ENCODE peak calls at places on chromosome 18, in seven cellular contexts. One of them, this sample, is unnamed.

GRCh38 chr18:42108071-42108470 is 153.0 kb downstream of the PIK3C3 start:
- DNase-seq in sigmoid colon: no peak
- DNase-seq in lower leg skin: no peak
- DNase-seq in body of pancreas: no peak
- DNase-seq in right lobe of liver: no peak
- DNase-seq in gastrocnemius medialis: no peak
- DNase-seq in K562: no peak
- DNase-seq in this sample: no peak

GRCh38 chr18:61946449-61946848 is 53.6 kb upstream of the RNF152 start:
- DNase-seq in sigmoid colon: no peak
- DNase-seq in lower leg skin: no peak
- DNase-seq in body of pancreas: no peak
- DNase-seq in right lobe of liver: no peak
- DNase-seq in gastrocnemius medialis: no peak
- DNase-seq in K562: no peak
- DNase-seq in this sample: no peak

GRCh38 chr18:2589345-2590060 is 18.1 kb downstream of the NDC80 start:
- DNase-seq in sigmoid colon: no peak
- DNase-seq in lower leg skin: no peak
- DNase-seq in body of pancreas: no peak
- DNase-seq in right lobe of liver: no peak
- DNase-seq in gastrocnemius medialis: no peak
- DNase-seq in K562: no peak
- DNase-seq in this sample: no peak

GRCh38 chr18:10563886-10564285 is 38.1 kb downstream of the NAPG start:
- DNase-seq in sigmoid colon: no peak
- DNase-seq in lower leg skin: no peak
- DNase-seq in body of pancreas: no peak
- DNase-seq in right lobe of liver: no peak
- DNase-seq in gastrocnemius medialis: no peak
- DNase-seq in K562: no peak
- DNase-seq in this sample: no peak

GRCh38 chr18:43805646-43806194 is 528.4 kb upstream of the SYT4 start:
- DNase-seq in sigmoid colon: no peak
- DNase-seq in lower leg skin: no peak
- DNase-seq in body of pancreas: no peak
- DNase-seq in right lobe of liver: no peak
- DNase-seq in gastrocnemius medialis: no peak
- DNase-seq in K562: no peak
- DNase-seq in this sample: no peak

GRCh38 chr18:29378739-29379138 is 1201.8 kb upstream of the CDH2 start:
- DNase-seq in sigmoid colon: no peak
- DNase-seq in lower leg skin: no peak
- DNase-seq in body of pancreas: no peak
- DNase-seq in right lobe of liver: no peak
- DNase-seq in gastrocnemius medialis: no peak
- DNase-seq in K562: no peak
- DNase-seq in this sample: no peak

GRCh38 chr18:47970664-47971523 is 40.4 kb upstream of the SMAD2 start:
- DNase-seq in sigmoid colon: no peak
- DNase-seq in lower leg skin: peak; percentile 39
- DNase-seq in body of pancreas: no peak
- DNase-seq in right lobe of liver: no peak
- DNase-seq in gastrocnemius medialis: no peak
- DNase-seq in K562: peak; percentile 14
- DNase-seq in this sample: no peak

GRCh38 chr18:28735731-28736130 is 558.8 kb upstream of the CDH2 start:
- DNase-seq in sigmoid colon: no peak
- DNase-seq in lower leg skin: no peak
- DNase-seq in body of pancreas: no peak
- DNase-seq in right lobe of liver: no peak
- DNase-seq in gastrocnemius medialis: no peak
- DNase-seq in K562: no peak
- DNase-seq in this sample: no peak

GRCh38 chr18:78208052-78208451 is 771.6 kb upstream of the SALL3 start:
- DNase-seq in sigmoid colon: no peak
- DNase-seq in lower leg skin: no peak
- DNase-seq in body of pancreas: no peak
- DNase-seq in right lobe of liver: no peak
- DNase-seq in gastrocnemius medialis: no peak
- DNase-seq in K562: no peak
- DNase-seq in this sample: no peak

GRCh38 chr18:32956591-32957310 is 183.9 kb upstream of the KLHL14 start:
- DNase-seq in sigmoid colon: no peak
- DNase-seq in lower leg skin: no peak
- DNase-seq in body of pancreas: no peak
- DNase-seq in right lobe of liver: no peak
- DNase-seq in gastrocnemius medialis: no peak
- DNase-seq in K562: no peak
- DNase-seq in this sample: peak; percentile 31

GRCh38 chr18:49697757-49698595 is 115.4 kb downstream of the ACAA2 start:
- DNase-seq in sigmoid colon: no peak
- DNase-seq in lower leg skin: peak; percentile 82
- DNase-seq in body of pancreas: no peak
- DNase-seq in right lobe of liver: no peak
- DNase-seq in gastrocnemius medialis: no peak
- DNase-seq in K562: no peak
- DNase-seq in this sample: peak; percentile 21

GRCh38 chr18:27447530-27447929 is 262.4 kb upstream of the CHST9 start:
- DNase-seq in sigmoid colon: no peak
- DNase-seq in lower leg skin: no peak
- DNase-seq in body of pancreas: no peak
- DNase-seq in right lobe of liver: no peak
- DNase-seq in gastrocnemius medialis: no peak
- DNase-seq in K562: no peak
- DNase-seq in this sample: no peak

GRCh38 chr18:1663879-1664705 is 759.4 kb downstream of the ADCYAP1 start:
- DNase-seq in sigmoid colon: no peak
- DNase-seq in lower leg skin: peak; percentile 87
- DNase-seq in body of pancreas: peak; percentile 71
- DNase-seq in right lobe of liver: peak; percentile 68
- DNase-seq in gastrocnemius medialis: no peak
- DNase-seq in K562: peak; percentile 53
- DNase-seq in this sample: peak; percentile 58

GRCh38 chr18:37946324-37946723 is 380.7 kb upstream of the CELF4 start:
- DNase-seq in sigmoid colon: no peak
- DNase-seq in lower leg skin: no peak
- DNase-seq in body of pancreas: no peak
- DNase-seq in right lobe of liver: no peak
- DNase-seq in gastrocnemius medialis: no peak
- DNase-seq in K562: no peak
- DNase-seq in this sample: no peak

GRCh38 chr18:21740724-21741510 is at the start of gene MIB1:
- DNase-seq in sigmoid colon: peak; percentile 78
- DNase-seq in lower leg skin: no peak
- DNase-seq in body of pancreas: peak; percentile 61
- DNase-seq in right lobe of liver: peak; percentile 70
- DNase-seq in gastrocnemius medialis: no peak
- DNase-seq in K562: peak; percentile 63
- DNase-seq in this sample: peak; percentile 98

GRCh38 chr18:48680871-48681270 is 142.0 kb downstream of the CTIF start:
- DNase-seq in sigmoid colon: peak; percentile 76
- DNase-seq in lower leg skin: no peak
- DNase-seq in body of pancreas: no peak
- DNase-seq in right lobe of liver: peak; percentile 74
- DNase-seq in gastrocnemius medialis: no peak
- DNase-seq in K562: no peak
- DNase-seq in this sample: peak; percentile 42

GRCh38 chr18:33210575-33211189 is 229.8 kb downstream of the CCDC178 start:
- DNase-seq in sigmoid colon: no peak
- DNase-seq in lower leg skin: no peak
- DNase-seq in body of pancreas: no peak
- DNase-seq in right lobe of liver: no peak
- DNase-seq in gastrocnemius medialis: no peak
- DNase-seq in K562: no peak
- DNase-seq in this sample: no peak

GRCh38 chr18:10315542-10315941 is 138.9 kb upstream of the APCDD1 start:
- DNase-seq in sigmoid colon: no peak
- DNase-seq in lower leg skin: no peak
- DNase-seq in body of pancreas: no peak
- DNase-seq in right lobe of liver: no peak
- DNase-seq in gastrocnemius medialis: no peak
- DNase-seq in K562: no peak
- DNase-seq in this sample: no peak

GRCh38 chr18:9441061-9441460 is 34.3 kb upstream of the RALBP1 start:
- DNase-seq in sigmoid colon: no peak
- DNase-seq in lower leg skin: no peak
- DNase-seq in body of pancreas: no peak
- DNase-seq in right lobe of liver: no peak
- DNase-seq in gastrocnemius medialis: no peak
- DNase-seq in K562: no peak
- DNase-seq in this sample: no peak

GRCh38 chr18:51076503-51076902 is 46.5 kb downstream of the SMAD4 start:
- DNase-seq in sigmoid colon: no peak
- DNase-seq in lower leg skin: no peak
- DNase-seq in body of pancreas: no peak
- DNase-seq in right lobe of liver: no peak
- DNase-seq in gastrocnemius medialis: no peak
- DNase-seq in K562: no peak
- DNase-seq in this sample: no peak

GRCh38 chr18:75215663-75216062 is 5.1 kb downstream of the TSHZ1 start:
- DNase-seq in sigmoid colon: no peak
- DNase-seq in lower leg skin: no peak
- DNase-seq in body of pancreas: no peak
- DNase-seq in right lobe of liver: no peak
- DNase-seq in gastrocnemius medialis: no peak
- DNase-seq in K562: no peak
- DNase-seq in this sample: no peak

GRCh38 chr18:80105369-80106167 is 3.5 kb upstream of the ADNP2 start:
- DNase-seq in sigmoid colon: no peak
- DNase-seq in lower leg skin: no peak
- DNase-seq in body of pancreas: no peak
- DNase-seq in right lobe of liver: no peak
- DNase-seq in gastrocnemius medialis: no peak
- DNase-seq in K562: peak; percentile 10
- DNase-seq in this sample: no peak

GRCh38 chr18:31500161-31500688 is 2.2 kb downstream of the DSG2 start:
- DNase-seq in sigmoid colon: no peak
- DNase-seq in lower leg skin: no peak
- DNase-seq in body of pancreas: no peak
- DNase-seq in right lobe of liver: no peak
- DNase-seq in gastrocnemius medialis: no peak
- DNase-seq in K562: no peak
- DNase-seq in this sample: no peak

GRCh38 chr18:3346487-3346886 is 84.6 kb downstream of the MYL12B start:
- DNase-seq in sigmoid colon: no peak
- DNase-seq in lower leg skin: no peak
- DNase-seq in body of pancreas: no peak
- DNase-seq in right lobe of liver: no peak
- DNase-seq in gastrocnemius medialis: no peak
- DNase-seq in K562: no peak
- DNase-seq in this sample: no peak

GRCh38 chr18:3720818-3721545 is 271.0 kb downstream of the TGIF1 start:
- DNase-seq in sigmoid colon: no peak
- DNase-seq in lower leg skin: no peak
- DNase-seq in body of pancreas: no peak
- DNase-seq in right lobe of liver: no peak
- DNase-seq in gastrocnemius medialis: no peak
- DNase-seq in K562: no peak
- DNase-seq in this sample: no peak

GRCh38 chr18:39434223-39434622 is 1868.6 kb upstream of the CELF4 start:
- DNase-seq in sigmoid colon: no peak
- DNase-seq in lower leg skin: no peak
- DNase-seq in body of pancreas: no peak
- DNase-seq in right lobe of liver: no peak
- DNase-seq in gastrocnemius medialis: no peak
- DNase-seq in K562: no peak
- DNase-seq in this sample: no peak

GRCh38 chr18:36302676-36303075 is 5.2 kb downstream of the FHOD3 start:
- DNase-seq in sigmoid colon: no peak
- DNase-seq in lower leg skin: no peak
- DNase-seq in body of pancreas: no peak
- DNase-seq in right lobe of liver: no peak
- DNase-seq in gastrocnemius medialis: no peak
- DNase-seq in K562: no peak
- DNase-seq in this sample: no peak

GRCh38 chr18:48932822-48933510 is 17.8 kb downstream of the SMAD7 start:
- DNase-seq in sigmoid colon: no peak
- DNase-seq in lower leg skin: peak; percentile 91
- DNase-seq in body of pancreas: no peak
- DNase-seq in right lobe of liver: no peak
- DNase-seq in gastrocnemius medialis: no peak
- DNase-seq in K562: peak; percentile 74
- DNase-seq in this sample: peak; percentile 27

GRCh38 chr18:68177807-68178702 is 536.9 kb downstream of the TMX3 start:
- DNase-seq in sigmoid colon: no peak
- DNase-seq in lower leg skin: no peak
- DNase-seq in body of pancreas: no peak
- DNase-seq in right lobe of liver: no peak
- DNase-seq in gastrocnemius medialis: no peak
- DNase-seq in K562: no peak
- DNase-seq in this sample: no peak

GRCh38 chr18:76265375-76266225 is 229.4 kb downstream of the ZNF516 start:
- DNase-seq in sigmoid colon: peak; percentile 87
- DNase-seq in lower leg skin: peak; percentile 86
- DNase-seq in body of pancreas: no peak
- DNase-seq in right lobe of liver: no peak
- DNase-seq in gastrocnemius medialis: no peak
- DNase-seq in K562: no peak
- DNase-seq in this sample: no peak

GRCh38 chr18:13218376-13219011 is at the start of gene LDLRAD4:
- DNase-seq in sigmoid colon: peak; percentile 77
- DNase-seq in lower leg skin: peak; percentile 92
- DNase-seq in body of pancreas: no peak
- DNase-seq in right lobe of liver: peak; percentile 58
- DNase-seq in gastrocnemius medialis: no peak
- DNase-seq in K562: no peak
- DNase-seq in this sample: no peak
- TF ChIP-seq POLR2A in sigmoid colon: no peak
- TF ChIP-seq POLR2A in lower leg skin: no peak
- TF ChIP-seq POLR2A in body of pancreas: peak; percentile 44
- TF ChIP-seq POLR2A in right lobe of liver: peak; percentile 37
- TF ChIP-seq POLR2A in gastrocnemius medialis: peak; percentile 44
- TF ChIP-seq POLR2A in K562: no peak
- TF ChIP-seq POLR2A in this sample: no peak

GRCh38 chr18:45726603-45727002 is 2.6 kb downstream of the SLC14A1 start:
- DNase-seq in sigmoid colon: no peak
- DNase-seq in lower leg skin: no peak
- DNase-seq in body of pancreas: no peak
- DNase-seq in right lobe of liver: no peak
- DNase-seq in gastrocnemius medialis: no peak
- DNase-seq in K562: no peak
- DNase-seq in this sample: no peak
- TF ChIP-seq CTCF in sigmoid colon: no peak
- TF ChIP-seq CTCF in lower leg skin: no peak
- TF ChIP-seq CTCF in body of pancreas: no peak
- TF ChIP-seq CTCF in right lobe of liver: no peak
- TF ChIP-seq CTCF in gastrocnemius medialis: no peak
- TF ChIP-seq CTCF in K562: no peak
- TF ChIP-seq CTCF in this sample: no peak

GRCh38 chr18:12278765-12279682 is 24.9 kb downstream of the CIDEA start:
- DNase-seq in sigmoid colon: peak; percentile 98
- DNase-seq in lower leg skin: peak; percentile 95
- DNase-seq in body of pancreas: no peak
- DNase-seq in right lobe of liver: peak; percentile 63
- DNase-seq in gastrocnemius medialis: peak; percentile 38
- DNase-seq in K562: no peak
- DNase-seq in this sample: peak; percentile 59
- TF ChIP-seq POLR2A in sigmoid colon: peak; percentile 87
- TF ChIP-seq POLR2A in lower leg skin: no peak
- TF ChIP-seq POLR2A in body of pancreas: peak; percentile 24
- TF ChIP-seq POLR2A in right lobe of liver: no peak
- TF ChIP-seq POLR2A in gastrocnemius medialis: peak; percentile 57
- TF ChIP-seq POLR2A in K562: no peak
- TF ChIP-seq POLR2A in this sample: peak; percentile 35

GRCh38 chr18:24009651-24010333 is 4.8 kb upstream of the TTC39C start:
- DNase-seq in sigmoid colon: no peak
- DNase-seq in lower leg skin: no peak
- DNase-seq in body of pancreas: no peak
- DNase-seq in right lobe of liver: no peak
- DNase-seq in gastrocnemius medialis: no peak
- DNase-seq in K562: no peak
- DNase-seq in this sample: no peak
- TF ChIP-seq CTCF in sigmoid colon: no peak
- TF ChIP-seq CTCF in lower leg skin: no peak
- TF ChIP-seq CTCF in body of pancreas: no peak
- TF ChIP-seq CTCF in right lobe of liver: no peak
- TF ChIP-seq CTCF in gastrocnemius medialis: no peak
- TF ChIP-seq CTCF in K562: no peak
- TF ChIP-seq CTCF in this sample: no peak

This sample was measured in tibial nerve.